ENCODE peak calls at places on chromosomes 12 and 14, in seven cellular contexts. K is Calu3, A is body of pancreas, Q is stomach, B is ascending aorta, J is ovary, P is progenitor cell of endocrine pancreas. T is an unnamed sample.

GRCh38 chr12:101001669-101002068 is 207.1 kb downstream of the ANO4 start:
- DNase-seq in K (peak; percentile 58), A (no peak), Q (no peak), B (no peak), J (no peak), P (no peak), T (no peak)

GRCh38 chr14:102493585-102493984 is 16.0 kb downstream of the ANKRD9 start:
- DNase-seq in K (no peak), A (no peak), Q (no peak), B (no peak), J (no peak), P (no peak), T (no peak)

GRCh38 chr12:22255097-22255496 is 79.4 kb downstream of the ST8SIA1 start:
- DNase-seq in K (no peak), A (no peak), Q (no peak), B (no peak), J (no peak), P (no peak), T (no peak)

GRCh38 chr14:105838591-105839424 is 312.4 kb downstream of the TMEM121 start:
- DNase-seq in K (no peak), A (no peak), Q (no peak), B (no peak), J (no peak), P (no peak), T (no peak)

GRCh38 chr14:31320216-31320615 is 100.1 kb downstream of the HEATR5A start:
- DNase-seq in K (no peak), A (no peak), Q (no peak), B (no peak), J (no peak), P (no peak), T (no peak)

GRCh38 chr14:87678624-87679023 is 314.4 kb downstream of the GALC start:
- DNase-seq in K (no peak), A (no peak), Q (no peak), B (no peak), J (no peak), P (no peak), T (no peak)

GRCh38 chr12:33588082-33588712 is 148.6 kb upstream of the SYT10 start:
- DNase-seq in K (peak; percentile 30), A (no peak), Q (no peak), B (no peak), J (no peak), P (no peak), T (no peak)

GRCh38 chr14:88669346-88669745 is 106.5 kb downstream of the ZC3H14 start:
- DNase-seq in K (no peak), A (no peak), Q (no peak), B (no peak), J (no peak), P (no peak), T (no peak)

GRCh38 chr12:88931598-88931997 is 351.3 kb upstream of the KITLG start:
- DNase-seq in K (no peak), A (no peak), Q (no peak), B (no peak), J (no peak), P (no peak), T (no peak)

GRCh38 chr14:85417396-85417795 is 112.5 kb upstream of the FLRT2 start:
- DNase-seq in K (no peak), A (no peak), Q (no peak), B (no peak), J (no peak), P (no peak), T (no peak)

GRCh38 chr14:85414142-85414541 is 115.8 kb upstream of the FLRT2 start:
- DNase-seq in K (no peak), A (no peak), Q (no peak), B (no peak), J (no peak), P (no peak), T (no peak)

GRCh38 chr14:85412756-85413155 is 117.2 kb upstream of the FLRT2 start:
- DNase-seq in K (no peak), A (no peak), Q (no peak), B (no peak), J (no peak), P (no peak), T (no peak)

GRCh38 chr14:85416771-85417170 is 113.2 kb upstream of the FLRT2 start:
- DNase-seq in K (no peak), A (no peak), Q (no peak), B (no peak), J (no peak), P (no peak), T (no peak)

GRCh38 chr14:85415015-85415712 is 114.8 kb upstream of the FLRT2 start:
- DNase-seq in K (no peak), A (peak; percentile 33), Q (no peak), B (no peak), J (peak; percentile 64), P (no peak), T (no peak)
- TF ChIP-seq CTCF in K (no peak), A (no peak), Q (no peak), B (no peak), J (no peak), P (peak; percentile 26), T (no peak)

GRCh38 chr12:39805651-39806050 is 186.0 kb upstream of the ABCD2 start:
- DNase-seq in K (no peak), A (no peak), Q (no peak), B (no peak), J (no peak), P (no peak), T (no peak)

GRCh38 chr12:39804479-39805241 is 185.1 kb upstream of the ABCD2 start:
- DNase-seq in K (no peak), A (no peak), Q (no peak), B (no peak), J (no peak), P (no peak), T (no peak)

GRCh38 chr12:39803151-39803550 is 183.5 kb upstream of the ABCD2 start:
- DNase-seq in K (no peak), A (no peak), Q (no peak), B (no peak), J (no peak), P (no peak), T (no peak)

DNA sequence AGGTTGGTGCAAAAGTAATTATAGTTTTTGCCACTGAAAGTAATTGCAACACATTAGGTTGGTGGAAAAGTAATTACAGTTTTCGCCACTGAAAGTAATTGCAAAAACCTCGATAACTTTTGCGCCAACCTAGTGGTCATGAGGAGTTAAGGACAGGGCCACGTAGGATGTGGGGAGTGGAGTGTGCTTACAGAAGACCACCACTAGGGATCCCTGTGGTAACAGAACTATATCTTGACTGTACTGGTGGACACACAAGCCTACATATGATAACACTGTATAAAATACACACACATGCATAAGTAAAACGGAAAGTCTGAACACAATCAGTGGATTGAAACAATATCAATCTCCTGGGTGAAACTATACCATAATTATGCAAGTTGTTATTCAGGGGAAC is 187.4 kb upstream of the ABCD2 start:
- DNase-seq in K (no peak), A (no peak), Q (no peak), B (no peak), J (no peak), P (no peak), T (no peak)
- TF ChIP-seq CTCF in K (peak; percentile 26), A (no peak), Q (no peak), B (no peak), J (no peak), P (peak; percentile 29), T (no peak)

GRCh38 chr14:68124050-68124449 is 304.5 kb downstream of the RAD51B start:
- DNase-seq in K (no peak), A (no peak), Q (no peak), B (no peak), J (no peak), P (no peak), T (no peak)
- TF ChIP-seq CTCF in K (no peak), A (no peak), Q (no peak), B (no peak), J (no peak), P (no peak), T (no peak)

GRCh38 chr12:64780531-64781373 is 21.5 kb upstream of the GNS start:
- DNase-seq in K (peak; percentile 83), A (peak; percentile 91), Q (peak; percentile 87), B (peak; percentile 70), J (peak; percentile 47), P (peak; percentile 32), T (peak; percentile 41)
- TF ChIP-seq CTCF in K (no peak), A (no peak), Q (no peak), B (no peak), J (no peak), P (peak; percentile 37), T (no peak)

DNA sequence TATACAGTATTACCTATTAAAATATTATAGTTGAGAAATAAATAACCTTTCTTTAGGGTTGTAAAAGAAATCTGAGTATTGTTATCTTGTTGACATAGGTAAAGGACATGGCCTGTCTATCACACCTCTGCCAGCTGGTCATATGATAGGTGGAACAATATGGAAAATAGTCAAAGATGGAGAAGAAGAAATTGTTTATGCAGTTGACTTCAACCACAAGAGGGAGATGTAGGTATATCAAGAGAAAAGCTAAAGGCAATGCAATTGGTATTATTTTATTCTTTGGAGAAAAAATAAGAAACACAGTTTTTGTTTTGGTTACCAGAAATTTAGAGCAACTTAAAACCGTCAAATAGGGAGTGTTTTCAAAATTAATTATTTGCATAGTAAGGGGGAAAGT is 13.5 kb downstream of the CPSF2 start:
- DNase-seq in K (no peak), A (no peak), Q (no peak), B (no peak), J (no peak), P (no peak), T (no peak)
- TF ChIP-seq CTCF in K (no peak), A (no peak), Q (peak; percentile 13), B (peak; percentile 64), J (no peak), P (peak; percentile 59), T (no peak)

DNA sequence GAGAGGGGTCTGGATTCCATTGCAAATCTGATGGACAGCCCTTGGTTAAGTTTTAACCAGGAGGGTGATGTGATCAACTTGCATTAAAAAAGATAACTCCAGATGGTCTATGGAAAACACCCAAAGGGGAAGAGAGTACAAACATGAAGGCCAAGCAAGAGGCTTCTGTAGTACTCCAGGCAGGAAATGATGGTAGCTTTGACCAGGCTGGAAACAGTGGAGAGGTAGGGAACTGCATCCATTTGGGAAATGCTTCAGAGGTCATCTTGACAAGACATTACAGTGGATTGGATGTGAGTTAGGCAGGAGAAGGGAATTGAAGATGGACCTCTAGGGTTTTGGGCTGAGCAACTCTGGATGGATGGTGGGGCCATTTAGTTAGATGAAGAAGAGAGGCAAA is 391.1 kb downstream of the IPO8 start:
- DNase-seq in K (no peak), A (no peak), Q (no peak), B (no peak), J (no peak), P (no peak), T (no peak)
- TF ChIP-seq CTCF in K (no peak), A (no peak), Q (no peak), B (no peak), J (no peak), P (no peak), T (no peak)

GRCh38 chr12:77741974-77742517 is 88.6 kb upstream of the NAV3 start:
- DNase-seq in K (no peak), A (no peak), Q (no peak), B (no peak), J (no peak), P (no peak), T (no peak)

GRCh38 chr12:77734489-77734888 is 96.2 kb upstream of the NAV3 start:
- DNase-seq in K (no peak), A (no peak), Q (no peak), B (no peak), J (peak; percentile 45), P (no peak), T (no peak)

GRCh38 chr12:77736219-77736965 is 94.3 kb upstream of the NAV3 start:
- DNase-seq in K (no peak), A (no peak), Q (no peak), B (no peak), J (no peak), P (no peak), T (no peak)
- TF ChIP-seq CTCF in K (no peak), A (no peak), Q (no peak), B (no peak), J (no peak), P (no peak), T (no peak)

T was measured in activated B cell treated with CpG ODN at 0.5 μM for 24 hours.